ENCODE peak calls at places on chromosomes 16 and 17, in seven cellular contexts. B is HTR-8/SVneo, I is GF-D8, C is T follicular helper cell, K is LHCN-M2, T is fibroblast of lung, Y is PC-3. E is an unnamed sample.

GRCh38 chr17:56751145-56751743 is 82.5 kb downstream of the C17orf67 start:
- DNase-seq in B (no peak), I (no peak), C (no peak), K (peak), T (no peak), Y (peak), E (no peak)

GRCh38 chr17:48125829-48126612 is 18.5 kb downstream of the SNX11 start:
- DNase-seq in B (no peak), I (no peak), C (no peak), K (no peak), T (no peak), Y (no peak), E (no peak)

GRCh38 chr16:19733551-19733950 is 15.5 kb downstream of the IQCK start:
- DNase-seq in B (no peak), I (no peak), C (no peak), K (no peak), T (no peak), Y (no peak), E (no peak)

GRCh38 chr17:8314797-8315739 is 5.0 kb downstream of the ARHGEF15 start:
- DNase-seq in B (no peak), I (no peak), C (no peak), K (no peak), T (no peak), Y (no peak), E (no peak)

GRCh38 chr17:9368631-9369030 is 207.0 kb downstream of the STX8 start:
- DNase-seq in B (no peak), I (no peak), C (no peak), K (no peak), T (peak), Y (no peak), E (no peak)

GRCh38 chr17:76736349-76737081 is 616 bp downstream of the SRSF2 start:
- DNase-seq in B (no peak), I (no peak), C (peak), K (peak), T (peak), Y (no peak), E (peak)

GRCh38 chr17:46726106-46726670 is 92.3 kb downstream of the WNT3 start:
- DNase-seq in B (no peak), I (no peak), C (no peak), K (peak), T (peak), Y (no peak), E (no peak)

GRCh38 chr17:16419074-16419928 is 3.9 kb downstream of the TRPV2 start:
- DNase-seq in B (peak), I (no peak), C (no peak), K (peak), T (peak), Y (peak), E (no peak)

GRCh38 chr17:58184986-58185761 is 7.4 kb upstream of the EPX start:
- DNase-seq in B (no peak), I (peak), C (no peak), K (no peak), T (no peak), Y (no peak), E (no peak)

GRCh38 chr17:7586673-7587419 is 3.0 kb downstream of the SOX15 start:
- DNase-seq in B (no peak), I (no peak), C (no peak), K (peak), T (no peak), Y (peak), E (no peak)

GRCh38 chr17:51045616-51046526 is 74.8 kb downstream of the SPAG9 start:
- DNase-seq in B (no peak), I (no peak), C (no peak), K (peak), T (peak), Y (no peak), E (no peak)

GRCh38 chr17:46152423-46152822 is 40.8 kb downstream of the KANSL1 start:
- DNase-seq in B (no peak), I (no peak), C (no peak), K (no peak), T (no peak), Y (no peak), E (no peak)

GRCh38 chr16:25014500-25015147 is 545 bp downstream of the ARHGAP17 start:
- DNase-seq in B (no peak), I (no peak), C (no peak), K (peak), T (peak), Y (peak), E (peak)

GRCh38 chr17:31515226-31515759 is 123.8 kb downstream of the RAB11FIP4 start:
- DNase-seq in B (no peak), I (no peak), C (no peak), K (no peak), T (no peak), Y (no peak), E (peak)

GRCh38 chr17:18859256-18859655 is 1.3 kb downstream of the PRPSAP2 start:
- DNase-seq in B (no peak), I (no peak), C (no peak), K (no peak), T (peak), Y (peak), E (no peak)

GRCh38 chr17:65888649-65889048 is 303.3 kb downstream of the CEP112 start:
- DNase-seq in B (no peak), I (no peak), C (no peak), K (peak), T (peak), Y (no peak), E (no peak)

GRCh38 chr17:27339836-27340550 is 46.1 kb downstream of the WSB1 start:
- DNase-seq in B (no peak), I (no peak), C (no peak), K (peak), T (no peak), Y (peak), E (no peak)

GRCh38 chr16:76583466-76583865 is 306.3 kb downstream of the CNTNAP4 start:
- DNase-seq in B (no peak), I (no peak), C (no peak), K (peak), T (no peak), Y (peak), E (peak)

GRCh38 chr16:83533193-83533592 is 274.6 kb upstream of the HSBP1 start:
- DNase-seq in B (peak), I (no peak), C (no peak), K (peak), T (peak), Y (peak), E (no peak)

GRCh38 chr16:31023252-31023602 is 10.1 kb upstream of the STX4 start:
- DNase-seq in B (no peak), I (no peak), C (no peak), K (no peak), T (no peak), Y (no peak), E (no peak)

GRCh38 chr17:58249270-58250133 is 11.1 kb downstream of the LPO start:
- DNase-seq in B (peak), I (peak), C (peak), K (peak), T (peak), Y (peak), E (peak)

GRCh38 chr17:77286641-77287431 is 146.1 kb downstream of the SEC14L1 start:
- DNase-seq in B (peak), I (no peak), C (no peak), K (peak), T (peak), Y (peak), E (no peak)

GRCh38 chr16:1771864-1772361 is 570 bp upstream of the NME3 start:
- DNase-seq in B (no peak), I (no peak), C (no peak), K (no peak), T (no peak), Y (no peak), E (no peak)